ENCODE peak calls at places on chromosomes 13 and 19, in six cellular contexts. X is osteoblast, N is Karpas-422, R is psoas muscle, F is kidney epithelial cell, W is right cardiac atrium. P is an unnamed sample.

GRCh38 chr13:45282994-45283393 is 58.0 kb downstream of the TPT1 start:
- DNase-seq in F (no peak), W (no peak), N (no peak), R (no peak), X (no peak), P (no peak)

GRCh38 chr19:52007436-52007804 is 591 bp downstream of the ZNF615 start:
- DNase-seq in N (no peak), F (no peak), W (no peak), R (no peak), X (peak; percentile 29), P (peak; percentile 49)

GRCh38 chr13:22055259-22055658 is 384.4 kb downstream of the FGF9 start:
- DNase-seq in F (no peak), W (no peak), X (no peak), N (no peak), R (no peak), P (no peak)

GRCh38 chr13:111329641-111330040 is 9.2 kb downstream of the TEX29 start:
- DNase-seq in W (no peak), R (no peak), F (no peak), X (no peak), N (no peak), P (no peak)

GRCh38 chr19:38395381-38396127 is 7.1 kb downstream of the SPRED3 start:
- DNase-seq in R (no peak), F (no peak), X (peak; percentile 39), W (no peak), N (no peak), P (no peak)

GRCh38 chr19:1074512-1075283 is 7.7 kb downstream of the ARHGAP45 start:
- DNase-seq in F (no peak), X (no peak), W (peak; percentile 93), R (peak; percentile 90), N (peak; percentile 97), P (no peak)

GRCh38 chr19:29834991-29835390 is 23.2 kb downstream of the CCNE1 start:
- DNase-seq in R (no peak), N (no peak), X (peak; percentile 58), F (no peak), W (no peak), P (no peak)

GRCh38 chr19:3506384-3507340 is 551 bp downstream of the FZR1 start:
- DNase-seq in X (peak; percentile 93), F (no peak), W (no peak), R (peak; percentile 71), N (peak; percentile 64), P (peak; percentile 82)

GRCh38 chr19:11420429-11420893 is 1.3 kb upstream of the RGL3 start:
- DNase-seq in F (no peak), W (peak; percentile 91), N (no peak), X (peak; percentile 91), R (peak; percentile 88), P (peak; percentile 55)

GRCh38 chr19:15265849-15266248 is 33.6 kb upstream of the EPHX3 start:
- DNase-seq in X (peak; percentile 99), N (no peak), W (peak; percentile 96), R (peak; percentile 96), F (peak; percentile 43), P (no peak)

GRCh38 chr19:19385900-19386339 is 19.6 kb upstream of the GATAD2A start:
- DNase-seq in X (no peak), W (peak; percentile 85), F (no peak), R (no peak), N (peak; percentile 75), P (no peak)

GRCh38 chr13:99314640-99315176 is 7.5 kb upstream of the GPR183 start:
- DNase-seq in X (peak; percentile 70), F (no peak), W (no peak), N (no peak), R (no peak), P (no peak)

GRCh38 chr19:31517466-31518180 is 168.4 kb upstream of the TSHZ3 start:
- DNase-seq in N (no peak), F (no peak), R (no peak), W (no peak), X (no peak), P (no peak)

GRCh38 chr13:26460652-26461051 is 96.8 kb upstream of the WASF3 start:
- DNase-seq in X (no peak), W (peak; percentile 88), R (peak; percentile 92), F (no peak), N (no peak), P (no peak)

GRCh38 chr13:27403727-27404385 is 20.6 kb upstream of the GTF3A start:
- DNase-seq in N (no peak), X (no peak), F (no peak), R (no peak), W (no peak), P (no peak)

GRCh38 chr19:55284405-55285058 is 735 bp downstream of the BRSK1 start:
- DNase-seq in W (no peak), X (no peak), N (no peak), F (no peak), R (no peak), P (peak; percentile 85)

GRCh38 chr19:720691-721160 is 12.0 kb downstream of the PALM start:
- DNase-seq in N (no peak), W (peak; percentile 77), X (peak; percentile 77), F (no peak), R (no peak), P (peak; percentile 88)

GRCh38 chr13:106105153-106105552 is 430.3 kb downstream of the EFNB2 start:
- DNase-seq in N (no peak), F (no peak), R (no peak), X (no peak), W (no peak), P (no peak)

GRCh38 chr13:29810145-29810742 is 40.2 kb downstream of the UBL3 start:
- DNase-seq in R (no peak), X (no peak), N (no peak), W (no peak), F (no peak), P (no peak)

GRCh38 chr13:30110301-30111070 is 196.9 kb downstream of the KATNAL1 start:
- DNase-seq in F (no peak), N (no peak), R (no peak), X (no peak), W (peak; percentile 51), P (no peak)

GRCh38 chr19:19528721-19529490 is at the start of gene YJEFN3:
- DNase-seq in R (no peak), W (no peak), N (no peak), F (no peak), X (peak; percentile 84), P (peak; percentile 86)

GRCh38 chr19:45218426-45218825 is 26.8 kb downstream of the EXOC3L2 start:
- DNase-seq in F (no peak), W (no peak), N (no peak), R (no peak), X (no peak), P (no peak)

GRCh38 chr19:8423821-8424223 is 10.7 kb downstream of the MARCHF2 start:
- DNase-seq in F (peak; percentile 96), R (peak; percentile 94), X (peak; percentile 98), W (peak; percentile 97), N (peak; percentile 39), P (peak; percentile 70)

GRCh38 chr13:76017861-76018556 is 381.9 kb downstream of the LMO7 start:
- DNase-seq in X (no peak), R (no peak), N (peak; percentile 29), W (no peak), F (no peak), P (no peak)

GRCh38 chr19:17889609-17890214 is 18.0 kb downstream of the SLC5A5 start:
- DNase-seq in W (no peak), X (peak; percentile 97), R (no peak), F (peak; percentile 2), N (peak; percentile 72), P (peak; percentile 87)
- H3K27me3 ChIP-seq in W (no peaks in the 10 kb centered on the region), X (no peaks in the 10 kb centered on the region), R (peaks cover 8% of the 10 kb centered on the region), F (peaks cover 2% of the 10 kb centered on the region), N (no peaks in the 10 kb centered on the region), P (no peaks in the 10 kb centered on the region)

DNA sequence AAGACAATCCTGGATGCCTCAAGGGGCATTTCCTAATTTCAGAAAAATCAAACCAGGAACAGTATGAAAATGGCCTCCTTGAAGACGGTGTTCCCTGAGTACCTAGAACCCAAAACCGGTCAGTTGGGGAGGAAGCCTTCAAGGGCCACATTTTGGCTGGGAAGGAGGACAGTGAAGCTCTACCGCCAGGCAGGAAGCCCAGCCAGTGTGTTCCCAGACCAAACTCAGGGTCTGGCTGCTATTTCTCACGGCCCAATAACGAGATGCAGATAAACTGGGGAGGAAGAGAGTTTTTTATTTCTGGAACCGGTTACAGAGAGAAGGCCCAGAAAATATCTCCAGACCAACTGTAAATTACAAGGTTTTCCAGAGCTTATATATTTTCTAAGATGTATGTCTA is 24.3 kb upstream of the CEACAM21 start:
- DNase-seq in X (no peak), W (no peak), R (no peak), N (no peak), F (no peak), P (no peak)
- H3K27me3 ChIP-seq in X (peaks cover 10% of the 10 kb centered on the region), W (no peaks in the 10 kb centered on the region), R (no peaks in the 10 kb centered on the region), N (no peaks in the 10 kb centered on the region), F (peaks cover 5% of the 10 kb centered on the region), P (no peaks in the 10 kb centered on the region)

GRCh38 chr13:41459754-41460111 is 2.4 kb downstream of the RGCC start:
- DNase-seq in R (no peak), W (no peak), N (no peak), F (no peak), X (no peak), P (peak; percentile 15)
- H3K27me3 ChIP-seq in R (peaks cover 7% of the 10 kb centered on the region), W (no peaks in the 10 kb centered on the region), N (no peaks in the 10 kb centered on the region), F (peaks cover 33% of the 10 kb centered on the region), X (peaks cover 32% of the 10 kb centered on the region), P (peaks cover 51% of the 10 kb centered on the region)

GRCh38 chr19:33301011-33301899 is 1.1 kb downstream of the CEBPA start:
- DNase-seq in W (peak; percentile 71), R (peak; percentile 75), N (no peak), X (peak; percentile 78), F (no peak), P (peak; percentile 81)
- H3K27me3 ChIP-seq in W (no peaks in the 10 kb centered on the region), R (no peaks in the 10 kb centered on the region), N (no peaks in the 10 kb centered on the region), X (peaks cover 59% of the 10 kb centered on the region), F (peaks cover 61% of the 10 kb centered on the region), P (peaks cover 44% of the 10 kb centered on the region)

P was measured in H7.